ENCODE peak calls at places on chromosomes 4 and X, in four cellular contexts. O, T, N and Y are unnamed samples.

GRCh38 chrX:149910178-149910695 is 19.1 kb upstream of the HSFX4 start:
- DNase-seq in N (no peak), T (no peak), O (no peak), Y (no peak)

GRCh38 chr4:112855058-112855457 is 194.4 kb upstream of the ANK2 start:
- DNase-seq in T (no peak), O (peak; percentile 8), N (no peak), Y (no peak)

GRCh38 chrX:34918091-34918736 is 24.4 kb upstream of the FAM47B start:
- DNase-seq in O (peak; percentile 58), T (peak; percentile 78), N (peak; percentile 36), Y (no peak)

GRCh38 chrX:110286126-110286525 is 31.8 kb downstream of the AMMECR1 start:
- DNase-seq in N (peak; percentile 74), O (peak; percentile 91), T (peak; percentile 91), Y (no peak)

GRCh38 chr4:170057851-170058250 is 31.7 kb upstream of the MFAP3L start:
- DNase-seq in O (no peak), T (no peak), N (no peak), Y (no peak)

GRCh38 chrX:114797494-114797893 is 213.6 kb downstream of the HTR2C start:
- DNase-seq in N (peak; percentile 6), T (peak; percentile 5), O (no peak), Y (no peak)

GRCh38 chr4:99723555-99724450 is 66.2 kb upstream of the C4orf54 start:
- DNase-seq in N (peak; percentile 2), O (peak; percentile 90), T (peak; percentile 75), Y (no peak)

GRCh38 chrX:53723381-53723780 is 36.9 kb upstream of the HUWE1 start:
- DNase-seq in O (no peak), T (no peak), N (no peak), Y (no peak)

GRCh38 chrX:29726811-29727210 is 488.6 kb upstream of the MAGEB2 start:
- DNase-seq in O (no peak), T (no peak), N (no peak), Y (no peak)

GRCh38 chr4:138330531-138330930 is 88.4 kb upstream of the SLC7A11 start:
- DNase-seq in N (no peak), O (no peak), T (peak; percentile 1), Y (no peak)

GRCh38 chr4:5371415-5372190 is 320.3 kb downstream of the STK32B start:
- DNase-seq in O (no peak), N (no peak), T (no peak), Y (no peak)

GRCh38 chr4:82515705-82516104 is 46.1 kb downstream of the TMEM150C start:
- DNase-seq in N (peak; percentile 21), T (peak; percentile 78), O (peak; percentile 97), Y (no peak)

GRCh38 chr4:125316391-125316780 is 1.6 kb downstream of the FAT4 start:
- DNase-seq in T (no peak), N (no peak), O (no peak), Y (peak; percentile 3)

GRCh38 chrX:151019837-151020236 is 36.7 kb downstream of the HMGB3 start:
- DNase-seq in T (peak; percentile 10), O (peak; percentile 20), N (peak; percentile 38), Y (no peak)

GRCh38 chr4:36316544-36317082 is 35.2 kb downstream of the DTHD1 start:
- DNase-seq in T (no peak), N (no peak), O (no peak), Y (no peak)

GRCh38 chr4:47619691-47620090 is 134.6 kb downstream of the ATP10D start:
- DNase-seq in T (no peak), N (no peak), O (no peak), Y (no peak)

GRCh38 chr4:120056249-120056648 is 10.4 kb downstream of the MAD2L1 start:
- DNase-seq in T (peak; percentile 46), O (peak; percentile 74), N (no peak), Y (no peak)

GRCh38 chr4:82509029-82509428 is 52.8 kb downstream of the TMEM150C start:
- DNase-seq in T (no peak), O (no peak), N (peak; percentile 12), Y (no peak)

DNA sequence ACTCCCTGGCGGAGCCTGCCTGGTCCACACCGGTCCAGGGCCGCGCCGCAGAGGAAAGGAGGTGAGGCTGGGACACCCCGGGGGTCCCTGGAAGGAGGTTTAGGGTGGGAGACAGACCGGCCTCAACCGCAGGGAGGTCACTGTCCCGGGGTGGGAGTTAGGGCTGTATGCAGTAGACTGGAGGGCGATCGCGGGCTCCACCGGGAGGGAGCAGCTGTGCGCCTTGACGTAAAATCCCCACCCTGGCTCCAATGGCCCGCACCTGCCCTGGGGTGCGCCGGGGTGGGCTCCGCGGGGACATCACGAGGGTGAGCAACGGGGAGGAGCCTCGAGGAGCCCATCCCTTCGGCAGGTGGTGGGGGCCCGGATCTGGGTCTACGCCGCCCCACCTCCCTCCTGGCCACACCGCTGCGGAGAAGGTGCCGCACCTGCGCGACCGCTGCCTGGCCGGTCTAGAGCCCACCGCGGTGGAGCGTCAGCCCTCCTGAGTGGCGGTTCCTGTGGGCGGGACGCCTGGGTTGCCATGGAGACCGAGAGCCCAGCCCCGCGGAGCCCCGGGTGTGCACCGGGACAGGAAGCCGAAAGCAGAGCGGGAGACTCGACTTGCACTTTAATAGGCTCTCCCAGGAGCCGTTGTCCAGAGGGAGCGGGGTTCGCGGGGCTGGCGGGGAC is 105.1 kb downstream of the ADRA2C start:
- DNase-seq in T (no peak), N (no peak), O (no peak), Y (no peak)
- H3K4me3 ChIP-seq in T (no peak overlapping the region), N (no peak overlapping the region), O (no peak overlapping the region), Y (no peak overlapping the region)

GRCh38 chr4:63528592-63528991 is 880.7 kb downstream of the TECRL start:
- DNase-seq in O (no peak), T (no peak), N (no peak), Y (no peak)
- TF ChIP-seq CTCF in O (no peak), T (no peak), N (no peak), Y (no peak)

GRCh38 chr4:152117054-152117453 is 356.2 kb upstream of the GATB start:
- DNase-seq in T (no peak), O (no peak), N (no peak), Y (no peak)
- H3K4me3 ChIP-seq in T (no peak overlapping the region), O (no peak overlapping the region), N (no peak overlapping the region), Y (no peak overlapping the region)

GRCh38 chr4:165785337-165785736 is 87.7 kb upstream of the TLL1 start:
- DNase-seq in N (no peak), O (no peak), T (no peak), Y (no peak)

GRCh38 chr4:165783626-165784025 is 89.4 kb upstream of the TLL1 start:
- DNase-seq in N (no peak), O (no peak), T (no peak), Y (no peak)

GRCh38 chr4:165780735-165781134 is 92.3 kb upstream of the TLL1 start:
- DNase-seq in N (no peak), T (no peak), O (peak; percentile 27), Y (no peak)

GRCh38 chr4:165784672-165785071 is 88.4 kb upstream of the TLL1 start:
- DNase-seq in N (no peak), O (peak; percentile 33), T (peak; percentile 30), Y (no peak)

DNA sequence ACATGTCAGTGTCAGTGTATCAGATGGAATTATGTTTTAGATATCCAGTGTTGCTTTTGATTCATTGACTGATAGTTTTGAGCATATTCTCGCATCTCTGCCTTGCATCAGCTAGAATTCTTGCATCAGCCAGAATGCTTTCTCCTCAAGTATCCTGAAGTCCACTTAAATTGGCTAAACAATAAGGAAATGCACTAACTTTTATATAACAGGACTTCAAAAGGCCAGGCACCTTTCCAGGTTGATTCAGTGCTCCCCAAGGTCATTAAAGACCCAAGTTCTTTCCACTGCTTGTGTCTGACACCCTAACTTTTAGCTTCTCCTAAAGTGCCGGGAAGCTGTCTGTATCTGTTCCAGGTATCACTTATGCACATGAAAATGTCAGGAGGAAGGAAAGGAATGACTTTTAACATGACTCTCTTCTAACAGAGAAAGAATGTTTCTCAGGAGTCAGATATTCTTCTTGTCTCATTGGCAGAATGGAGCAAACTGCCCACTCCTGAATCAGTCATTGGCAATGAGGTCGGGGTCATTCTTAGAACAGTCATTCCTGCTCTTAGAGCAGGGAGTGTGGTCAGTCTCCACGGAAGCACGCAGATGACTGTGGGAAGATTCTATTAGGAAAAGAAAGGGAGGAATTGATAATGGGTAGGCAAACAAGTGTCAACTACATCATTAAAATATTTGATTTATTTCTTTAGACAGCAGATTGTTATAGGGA is 92.9 kb upstream of the TLL1 start:
- DNase-seq in O (peak; percentile 81), T (peak; percentile 72), N (no peak), Y (no peak)
- TF ChIP-seq CTCF in O (no peak), T (no peak), N (no peak), Y (no peak)

DNA sequence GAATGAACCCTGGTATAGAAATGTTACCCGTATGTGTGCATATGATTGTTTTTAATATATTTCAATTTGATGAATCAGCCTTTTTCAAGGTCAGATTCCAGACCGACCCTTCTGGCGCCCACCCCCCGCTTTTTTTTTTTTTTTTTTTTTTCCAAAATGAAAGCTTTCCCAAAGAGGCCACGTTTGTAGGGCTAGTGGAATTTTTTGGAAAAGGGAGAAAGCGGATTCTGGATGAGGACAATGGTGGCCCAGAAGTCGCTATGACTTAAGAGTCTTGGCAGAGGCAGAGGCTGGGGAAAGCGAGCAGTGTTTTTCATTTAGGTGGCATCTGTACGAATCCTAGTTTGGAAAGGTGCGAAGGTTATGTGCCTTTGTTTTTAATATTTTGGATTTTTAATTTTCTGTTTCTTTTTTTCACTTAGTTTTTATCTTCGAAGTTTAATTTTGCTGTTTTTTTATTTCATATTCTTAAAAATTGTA is 14.6 kb downstream of the NDUFB11 start:
- DNase-seq in T (peak; percentile 16), N (no peak), O (no peak), Y (no peak)
- H3K4me3 ChIP-seq in T (peak overlapping the region; percentile 68), N (peak overlapping the region; percentile 79), O (peak overlapping the region; percentile 65), Y (peak overlapping the region; percentile 63)

GRCh38 chrX:119693032-119693995 is at the start of gene SEPTIN6:
- DNase-seq in O (peak; percentile 43), T (peak; percentile 46), N (peak; percentile 30), Y (peak; percentile 95)

GRCh38 chrX:119693996-119694451 is 1.1 kb upstream of the SEPTIN6 start:
- DNase-seq in O (no peak), T (no peak), N (no peak), Y (no peak)

GRCh38 chrX:119694601-119695534 is 1.9 kb upstream of the SEPTIN6 start:
- DNase-seq in T (no peak), N (no peak), O (no peak), Y (peak; percentile 58)

GRCh38 chrX:119690921-119691716 is 1.8 kb downstream of the SEPTIN6 start:
- DNase-seq in N (no peak), T (peak; percentile 68), O (peak; percentile 42), Y (no peak)

DNA sequence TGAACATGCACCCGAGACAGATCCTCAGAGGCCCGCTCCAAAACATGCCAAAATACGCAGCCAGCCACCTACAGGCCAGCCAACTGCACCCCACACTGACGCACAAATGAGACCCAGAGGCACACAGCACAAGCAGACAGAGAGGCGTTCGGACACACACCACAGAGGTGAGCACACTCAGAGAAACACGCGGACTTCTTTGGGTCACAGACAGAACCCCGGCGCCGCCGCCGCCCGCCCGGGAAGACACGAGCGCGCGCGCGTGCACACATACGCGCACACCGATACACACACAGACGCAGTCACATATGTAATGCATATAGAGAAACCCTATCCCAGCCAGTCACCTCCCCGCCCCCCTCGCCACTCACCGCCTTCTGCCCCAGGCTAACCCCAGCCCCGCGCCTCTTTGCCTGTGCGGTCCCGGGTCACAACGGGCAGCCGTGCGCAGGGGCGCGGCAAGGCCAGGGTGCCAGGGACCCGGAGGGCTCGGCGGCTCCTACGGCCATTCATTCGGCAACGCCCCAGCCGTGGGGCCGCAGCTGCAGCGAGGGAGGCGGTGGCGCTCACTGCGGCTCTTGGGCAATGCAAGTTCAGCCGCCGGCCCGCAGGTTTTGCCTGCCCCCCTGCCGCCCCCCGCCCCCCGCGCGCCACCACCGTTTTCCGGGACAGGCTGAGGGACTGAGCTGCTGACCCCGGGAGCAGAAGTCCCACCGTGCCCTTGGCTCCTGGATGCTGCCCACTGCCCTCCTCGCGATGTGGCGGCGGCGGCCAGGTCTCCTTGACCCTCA is 532 bp downstream of the SEPTIN6 start:
- DNase-seq in O (peak; percentile 53), T (peak; percentile 64), N (peak; percentile 17), Y (peak; percentile 74)
- TF ChIP-seq CTCF in O (peak; percentile 18), T (no peak), N (no peak), Y (peak; percentile 23)

GRCh38 chr4:54005475-54005874 is 58.9 kb downstream of the CHIC2 start:
- DNase-seq in O (peak; percentile 67), T (peak; percentile 51), N (no peak), Y (no peak)
- H3K4me3 ChIP-seq in O (no peak overlapping the region), T (no peak overlapping the region), N (no peak overlapping the region), Y (no peak overlapping the region)